ENCODE peak calls at places on chromosomes 3 and 15, in seven cellular contexts. M, S, G, X, Z, B and C are unnamed samples.

GRCh38 chr3:159185443-159186050 is 383.7 kb downstream of the MFSD1 start:
- DNase-seq in M (no peak), S (no peak), G (no peak), X (peak), Z (no peak), B (no peak), C (no peak)

GRCh38 chr3:10688548-10689172 is 127.4 kb upstream of the SLC6A11 start:
- DNase-seq in M (no peak), S (no peak), G (no peak), X (no peak), Z (no peak), B (no peak), C (no peak)

GRCh38 chr15:57726411-57726810 is 19.9 kb downstream of the POLR2M start:
- DNase-seq in M (no peak), S (no peak), G (no peak), X (no peak), Z (no peak), B (no peak), C (no peak)

GRCh38 chr3:24470277-24470676 is 24.4 kb downstream of the THRB start:
- DNase-seq in M (no peak), S (no peak), G (no peak), X (no peak), Z (no peak), B (no peak), C (peak)

GRCh38 chr15:59276225-59277178 is 69.9 kb downstream of the LDHAL6B start:
- DNase-seq in M (no peak), S (no peak), G (no peak), X (no peak), Z (no peak), B (no peak), C (no peak)

GRCh38 chr15:60590935-60591490 is 112.1 kb upstream of the ICE2 start:
- DNase-seq in M (peak), S (peak), G (no peak), X (no peak), Z (peak), B (peak), C (no peak)

GRCh38 chr3:187044206-187044605 is 95.1 kb downstream of the RPL39L start:
- DNase-seq in M (no peak), S (no peak), G (no peak), X (no peak), Z (no peak), B (no peak), C (no peak)

GRCh38 chr3:39146083-39146501 is 7.3 kb downstream of the CSRNP1 start:
- DNase-seq in M (no peak), S (no peak), G (no peak), X (no peak), Z (no peak), B (peak), C (no peak)

GRCh38 chr3:131561511-131561910 is 58.7 kb upstream of the MRPL3 start:
- DNase-seq in M (peak), S (peak), G (no peak), X (no peak), Z (no peak), B (no peak), C (no peak)

GRCh38 chr15:79218588-79219200 is 63.8 kb upstream of the ANKRD34C start:
- DNase-seq in M (no peak), S (no peak), G (no peak), X (no peak), Z (no peak), B (no peak), C (peak)
- TF ChIP-seq CTCF in M (peak), S (peak), G (peak), X (peak), Z (no peak), B (no peak), C (peak)

DNA sequence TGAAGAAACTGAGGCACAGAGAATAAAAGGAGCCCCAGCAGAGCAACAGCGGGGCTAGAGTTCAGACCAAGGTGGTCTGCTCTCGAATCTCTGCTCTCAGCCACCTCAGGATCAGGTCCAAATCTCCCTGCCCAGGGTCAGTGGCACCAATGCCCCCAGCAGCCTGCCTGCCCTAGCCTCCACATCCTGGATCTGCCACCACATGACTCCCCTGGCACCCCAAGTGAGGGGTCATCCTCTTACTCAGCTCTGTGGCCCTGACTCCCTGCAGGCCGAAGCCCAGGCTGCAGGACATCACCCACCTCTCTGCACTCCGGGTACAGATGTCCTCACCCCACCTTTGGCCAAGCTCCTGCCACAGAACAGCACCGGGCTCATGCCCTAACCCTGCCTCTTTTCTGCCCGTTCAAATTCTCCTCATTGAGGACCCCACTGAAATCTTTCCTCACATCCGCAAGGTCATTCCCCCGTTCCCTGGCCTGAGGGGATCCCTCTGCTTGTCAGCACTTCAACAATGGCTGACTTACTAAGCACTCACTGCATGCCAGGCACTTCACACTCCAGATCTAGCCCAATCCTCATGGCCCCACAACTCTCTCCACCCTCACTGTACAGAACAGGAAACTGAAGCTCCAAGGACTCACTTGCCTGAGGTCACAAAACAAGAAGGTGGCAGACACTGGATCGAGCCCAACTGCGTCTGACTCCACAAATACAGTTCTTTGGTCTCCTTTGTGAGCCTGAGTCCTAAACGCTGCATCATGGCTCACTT is 4.3 kb downstream of the PPIB start:
- DNase-seq in M (no peak), S (no peak), G (no peak), X (no peak), Z (no peak), B (no peak), C (no peak)
- H3K4me3 ChIP-seq in M (no peak), S (no peak), G (no peak), X (no peak), Z (peak), B (no peak), C (no peak)

GRCh38 chr3:64179249-64179648 is 46.0 kb downstream of the PRICKLE2 start:
- DNase-seq in M (no peak), S (no peak), G (no peak), X (no peak), Z (no peak), B (no peak), C (no peak)
- TF ChIP-seq CTCF in M (no peak), S (no peak), G (no peak), X (no peak), Z (no peak), B (no peak), C (no peak)

GRCh38 chr3:32815812-32816438 is 1.9 kb upstream of the TRIM71 start:
- DNase-seq in M (no peak), S (peak), G (no peak), X (no peak), Z (no peak), B (no peak), C (no peak)
- H3K4me3 ChIP-seq in M (no peak), S (peak), G (no peak), X (no peak), Z (peak), B (peak), C (no peak)

DNA sequence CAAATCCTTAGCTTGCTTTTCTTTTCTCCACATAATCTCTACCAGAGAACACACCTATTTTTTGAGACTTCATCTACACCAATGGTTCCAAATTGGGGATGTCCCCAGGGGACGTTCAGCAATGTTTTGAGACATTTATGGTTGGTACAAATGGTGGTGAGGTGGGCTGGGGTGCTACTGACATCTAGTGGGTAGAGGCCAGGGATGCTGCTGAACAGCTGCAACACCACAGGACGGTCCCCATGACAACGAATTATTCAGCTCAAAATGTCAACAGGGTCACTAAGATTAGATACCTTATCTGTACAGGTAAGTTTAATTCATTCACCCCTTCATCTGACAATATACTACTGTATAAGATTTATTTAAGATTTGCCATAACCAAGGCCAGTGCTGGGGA is 14.4 kb downstream of the GK5 start:
- DNase-seq in M (no peak), S (peak), G (no peak), X (no peak), Z (no peak), B (no peak), C (no peak)
- TF ChIP-seq CTCF in M (peak), S (peak), G (peak), X (peak), Z (no peak), B (no peak), C (peak)

GRCh38 chr15:101348643-101349496 is 53.8 kb upstream of the SNRPA1 start:
- DNase-seq in M (no peak), S (no peak), G (no peak), X (no peak), Z (peak), B (no peak), C (peak)
- H3K4me3 ChIP-seq in M (no peak), S (no peak), G (no peak), X (no peak), Z (no peak), B (no peak), C (no peak)

GRCh38 chr3:47008851-47009224 is 29.4 kb downstream of the NBEAL2 start:
- DNase-seq in M (no peak), S (no peak), G (no peak), X (no peak), Z (no peak), B (no peak), C (no peak)

GRCh38 chr3:47010050-47010712 is 30.7 kb downstream of the NBEAL2 start:
- DNase-seq in M (no peak), S (no peak), G (no peak), X (no peak), Z (peak), B (peak), C (no peak)

GRCh38 chr3:47008258-47008671 is 28.8 kb downstream of the NBEAL2 start:
- DNase-seq in M (no peak), S (no peak), G (no peak), X (no peak), Z (no peak), B (peak), C (no peak)

GRCh38 chr3:47010910-47011309 is 31.4 kb downstream of the NBEAL2 start:
- DNase-seq in M (no peak), S (no peak), G (no peak), X (no peak), Z (no peak), B (peak), C (no peak)

DNA sequence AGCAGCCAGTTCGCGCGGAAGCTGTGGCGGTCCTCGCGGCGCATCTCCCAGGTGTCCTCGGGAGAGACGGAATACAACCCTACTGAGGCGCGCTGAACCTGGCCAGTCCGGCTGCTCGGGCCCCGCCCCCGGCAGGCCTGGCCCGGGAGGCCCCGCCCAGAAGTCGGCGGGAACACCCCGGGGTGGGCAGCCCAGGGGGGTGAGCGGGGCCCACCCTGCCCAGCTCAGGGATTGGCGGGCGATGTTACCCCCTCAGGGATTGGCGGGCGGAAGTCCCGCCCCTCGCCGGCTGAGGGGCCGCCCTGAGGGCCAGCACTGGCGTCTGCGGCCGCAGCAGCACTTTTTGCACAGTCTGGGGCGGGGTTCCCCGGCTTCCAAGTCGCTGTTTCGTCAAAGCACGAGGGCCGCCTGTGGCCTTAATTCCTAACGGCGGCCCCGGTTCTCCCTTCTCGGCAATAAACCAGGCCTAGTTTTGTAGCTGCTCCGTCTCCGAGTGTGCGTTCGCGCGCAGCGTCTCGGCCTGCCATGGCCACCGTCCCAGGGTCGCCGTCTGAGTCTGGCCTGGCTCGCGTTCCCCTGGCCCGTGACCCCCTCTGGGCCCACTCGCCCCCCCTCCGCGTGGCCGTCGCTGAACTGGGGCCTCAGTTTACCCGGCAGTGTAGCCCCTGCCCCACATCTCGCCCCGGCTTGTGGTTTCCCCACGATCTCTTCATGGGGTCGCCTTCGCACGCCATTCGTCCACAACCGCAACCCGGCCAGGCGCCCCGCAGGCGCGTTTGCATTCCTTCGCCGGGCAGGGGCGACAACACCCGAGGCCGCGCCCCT is 30.0 kb downstream of the NBEAL2 start:
- DNase-seq in M (peak), S (peak), G (no peak), X (no peak), Z (peak), B (peak), C (no peak)
- TF ChIP-seq CTCF in M (peak), S (peak), G (no peak), X (no peak), Z (no peak), B (no peak), C (no peak)

GRCh38 chr3:22885039-22885438 is 318.1 kb upstream of the UBE2E2 start:
- DNase-seq in M (no peak), S (no peak), G (no peak), X (no peak), Z (no peak), B (no peak), C (no peak)

GRCh38 chr3:22885574-22886348 is 317.4 kb upstream of the UBE2E2 start:
- DNase-seq in M (no peak), S (no peak), G (no peak), X (no peak), Z (no peak), B (no peak), C (no peak)

GRCh38 chr3:22887664-22888291 is 315.3 kb upstream of the UBE2E2 start:
- DNase-seq in M (peak), S (peak), G (peak), X (no peak), Z (no peak), B (no peak), C (peak)

DNA sequence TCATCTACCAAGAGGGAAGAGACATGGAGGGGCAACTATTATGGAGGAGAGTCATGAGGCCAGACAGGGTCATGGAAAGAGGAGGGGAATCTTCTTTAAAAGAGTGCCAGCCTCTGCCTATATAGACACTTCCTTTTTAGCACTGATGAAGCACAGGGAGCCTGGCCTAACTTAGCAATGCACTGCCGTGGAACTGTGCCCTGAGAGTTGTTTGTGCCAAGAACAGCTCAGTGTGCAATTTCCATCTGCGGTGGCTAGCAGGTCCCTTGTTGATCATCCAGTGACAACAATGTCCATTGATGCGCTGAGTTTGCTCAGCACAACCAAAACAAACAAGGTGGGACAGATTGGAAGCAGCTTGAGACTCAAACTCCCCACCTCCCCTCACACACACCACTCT is 316.7 kb upstream of the UBE2E2 start:
- DNase-seq in M (no peak), S (no peak), G (no peak), X (no peak), Z (no peak), B (peak), C (peak)
- H3K4me3 ChIP-seq in M (no peak), S (no peak), G (no peak), X (no peak), Z (no peak), B (no peak), C (no peak)